ENCODE peak calls at places on chromosomes 11 and 22, in eight cellular contexts. S is pancreas, Q is HCT116, G is K562, Z is uterus, X is HFFc6, C is cardiac fibroblast, A is endothelial cell. V is an unnamed sample.

GRCh38 chr11:119895981-119896380 is 167.0 kb upstream of the NECTIN1 start:
- DNase-seq in Q (no peak), C (no peak), S (no peak), Z (no peak), A (no peak), X (no peak), G (no peak), V (no peak)

GRCh38 chr22:48700180-48700565 is 1127.5 kb downstream of the BRD1 start:
- DNase-seq in C (no peak), A (no peak), Q (no peak), Z (no peak), S (peak), G (no peak), X (no peak), V (no peak)

GRCh38 chr11:73452726-73453125 is 76.5 kb downstream of the RELT start:
- DNase-seq in X (no peak), C (no peak), A (no peak), G (no peak), Q (no peak), S (no peak), Z (no peak), V (no peak)

GRCh38 chr11:38136887-38137286 is 1538.9 kb upstream of the RAG2 start:
- DNase-seq in Q (no peak), A (no peak), C (no peak), X (no peak), S (no peak), G (no peak), Z (no peak), V (no peak)

GRCh38 chr11:128260398-128260797 is 327.0 kb downstream of the ETS1 start:
- DNase-seq in G (no peak), S (no peak), Z (no peak), A (no peak), X (no peak), Q (no peak), C (peak), V (no peak)

GRCh38 chr11:10116588-10116987 is 177.4 kb downstream of the SBF2 start:
- DNase-seq in X (no peak), C (no peak), Q (no peak), G (peak), A (no peak), Z (no peak), S (no peak), V (no peak)

GRCh38 chr22:23781065-23781464 is 5.7 kb upstream of the SMARCB1 start:
- DNase-seq in Q (no peak), C (no peak), X (no peak), Z (no peak), A (no peak), S (no peak), G (no peak), V (no peak)

GRCh38 chr11:79090191-79090590 is 350.6 kb downstream of the TENM4 start:
- DNase-seq in A (no peak), Q (no peak), G (no peak), S (no peak), C (no peak), X (no peak), Z (no peak), V (peak)

GRCh38 chr11:122440783-122441701 is 214.5 kb upstream of the UBASH3B start:
- DNase-seq in C (peak), Q (no peak), A (peak), S (no peak), G (no peak), Z (peak), X (no peak), V (no peak)

GRCh38 chr11:43992834-43993637 is 50.6 kb downstream of the C11orf96 start:
- DNase-seq in C (peak), X (no peak), Q (no peak), Z (peak), A (no peak), S (no peak), G (no peak), V (no peak)

GRCh38 chr11:130037058-130037457 is 32.6 kb upstream of the APLP2 start:
- DNase-seq in X (peak), Z (no peak), S (no peak), C (peak), Q (no peak), G (peak), A (no peak), V (peak)

GRCh38 chr11:33779849-33780528 is 5.7 kb upstream of the FBXO3 start:
- DNase-seq in Z (no peak), X (peak), Q (no peak), G (no peak), S (no peak), A (no peak), C (peak), V (no peak)

GRCh38 chr11:31050061-31050790 is 319.3 kb downstream of the DCDC1 start:
- DNase-seq in Z (no peak), C (no peak), A (no peak), G (no peak), X (no peak), S (peak), Q (no peak), V (no peak)

GRCh38 chr11:109993786-109994185 is 99.4 kb upstream of the ZC3H12C start:
- DNase-seq in A (no peak), Q (no peak), C (peak), Z (no peak), S (no peak), X (no peak), G (no peak), V (no peak)

GRCh38 chr11:42974510-42974909 is 337.3 kb upstream of the API5 start:
- DNase-seq in G (no peak), X (no peak), S (no peak), A (no peak), Z (no peak), C (no peak), Q (no peak), V (no peak)

GRCh38 chr11:65323813-65324212 is 9.1 kb downstream of the CDC42EP2 start:
- DNase-seq in C (no peak), Z (no peak), A (no peak), X (no peak), Q (no peak), S (no peak), G (no peak), V (no peak)

GRCh38 chr22:17705565-17706450 is 67.3 kb downstream of the BCL2L13 start:
- DNase-seq in C (no peak), X (no peak), G (no peak), Z (no peak), A (no peak), S (no peak), Q (no peak), V (no peak)

GRCh38 chr11:112770487-112770886 is 190.7 kb upstream of the NCAM1 start:
- DNase-seq in Q (no peak), S (no peak), Z (no peak), C (no peak), A (no peak), G (no peak), X (no peak), V (no peak)

GRCh38 chr11:41404109-41404508 is 55.3 kb downstream of the LRRC4C start:
- DNase-seq in X (no peak), G (no peak), Q (no peak), S (no peak), Z (no peak), A (no peak), C (no peak), V (no peak)

GRCh38 chr11:74720596-74721478 is 10.4 kb downstream of the CHRDL2 start:
- DNase-seq in Q (no peak), C (peak), Z (peak), G (no peak), S (no peak), X (no peak), A (no peak), V (no peak)

GRCh38 chr22:32142600-32142999 is 16.5 kb downstream of the C22orf42 start:
- DNase-seq in S (no peak), C (no peak), G (no peak), A (no peak), Q (no peak), X (no peak), Z (no peak), V (no peak)

GRCh38 chr11:74265256-74265655 is 46.2 kb downstream of the P4HA3 start:
- DNase-seq in C (no peak), Z (no peak), X (no peak), Q (no peak), S (no peak), G (no peak), A (no peak), V (no peak)

GRCh38 chr11:57290288-57290687 is 34.5 kb downstream of the TNKS1BP1 start:
- DNase-seq in G (no peak), C (peak), S (no peak), Q (no peak), A (no peak), Z (no peak), X (peak), V (no peak)

GRCh38 chr22:39318507-39319283 is 728 bp downstream of the RPL3 start:
- DNase-seq in S (no peak), G (no peak), A (no peak), Q (no peak), C (no peak), X (no peak), Z (no peak), V (no peak)

GRCh38 chr22:25067851-25068421 is 115.4 kb downstream of the KIAA1671 start:
- DNase-seq in X (no peak), Q (no peak), S (no peak), G (no peak), C (no peak), A (no peak), Z (no peak), V (no peak)

GRCh38 chr11:15233386-15233785 is 118.7 kb downstream of the INSC start:
- DNase-seq in X (no peak), G (no peak), A (no peak), C (no peak), S (no peak), Q (no peak), Z (no peak), V (no peak)

GRCh38 chr11:75195164-75195962 is 44.5 kb downstream of the SLCO2B1 start:
- DNase-seq in X (no peak), Q (no peak), A (no peak), C (peak), G (no peak), Z (peak), S (no peak), V (peak)

GRCh38 chr11:14687943-14688627 is 44.5 kb downstream of the PDE3B start:
- DNase-seq in Q (no peak), Z (no peak), S (no peak), A (no peak), X (no peak), G (no peak), C (no peak), V (no peak)

GRCh38 chr11:122413677-122414076 is 241.8 kb upstream of the UBASH3B start:
- DNase-seq in A (no peak), Z (no peak), S (no peak), G (no peak), C (no peak), X (no peak), Q (no peak), V (no peak)

GRCh38 chr22:25900880-25901279 is 158.9 kb downstream of the MYO18B start:
- DNase-seq in G (peak), X (no peak), Q (no peak), Z (no peak), A (no peak), S (no peak), C (peak), V (no peak)

GRCh38 chr22:23622634-23623033 is 9.5 kb downstream of the DRICH1 start:
- DNase-seq in Z (no peak), C (no peak), X (no peak), S (no peak), A (no peak), G (no peak), Q (no peak), V (no peak)

DNA sequence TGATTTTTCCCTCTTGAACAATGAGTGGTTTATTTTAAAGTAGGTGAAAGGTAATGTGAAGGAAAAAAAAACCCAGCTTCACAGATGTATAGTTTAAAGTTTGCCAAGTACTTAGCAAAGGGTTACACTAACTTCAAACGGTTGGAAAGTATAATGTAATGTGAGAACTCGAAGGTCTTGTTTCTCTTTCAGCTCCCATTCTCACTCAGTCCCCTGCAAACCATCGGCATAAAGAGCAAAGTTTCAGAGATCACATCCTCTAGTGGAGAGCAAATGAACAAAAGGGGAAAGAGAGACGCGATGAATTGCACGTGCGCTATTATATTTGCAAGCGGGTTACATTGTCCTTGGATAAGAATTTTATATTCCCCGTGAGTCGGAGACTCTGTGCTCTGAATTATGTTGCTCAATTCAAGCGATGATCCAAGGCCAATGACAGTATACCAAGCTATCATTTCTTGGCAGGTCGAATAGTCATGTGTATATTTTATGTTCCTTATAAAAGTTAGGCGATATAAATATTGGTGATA is 37.6 kb upstream of the BIRC3 start:
- DNase-seq in C (peak), S (no peak), Q (no peak), X (peak), G (no peak), Z (peak), A (no peak), V (peak)
- TF ChIP-seq CTCF in C (peak), S (no peak), Q (no peak), X (peak), G (no peak), Z (peak), A (no peak), V (no peak)

GRCh38 chr11:32188785-32189184 is 97.9 kb downstream of the RCN1 start:
- DNase-seq in Z (no peak), C (no peak), G (peak), X (no peak), Q (no peak), S (no peak), A (no peak), V (no peak)
- TF ChIP-seq CTCF in Z (no peak), C (no peak), G (peak), X (peak), Q (no peak), S (no peak), A (no peak), V (no peak)

DNA sequence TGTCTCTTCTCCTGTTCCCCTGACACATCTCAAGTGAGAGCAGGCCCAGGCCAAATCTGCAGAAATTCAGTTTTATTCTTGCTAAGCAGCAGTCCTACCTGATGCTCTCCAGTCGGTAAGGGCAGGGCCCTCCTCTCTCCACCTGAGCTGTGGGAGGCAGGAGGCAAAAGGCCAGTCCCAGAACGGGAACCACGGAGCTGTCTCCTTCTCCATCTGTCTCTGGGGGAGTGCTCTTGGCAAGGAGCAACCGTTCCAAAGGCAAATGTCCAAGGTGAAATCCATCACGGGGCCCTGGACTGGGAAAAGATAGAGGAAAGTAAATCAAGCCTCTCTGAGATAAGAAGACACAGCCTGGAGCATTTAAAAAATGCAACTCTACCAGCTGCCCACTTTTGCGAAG is 65.2 kb upstream of the CDON start:
- DNase-seq in C (peak), G (no peak), X (no peak), Q (no peak), S (no peak), A (no peak), Z (peak), V (no peak)
- TF ChIP-seq CTCF in C (no peak), G (no peak), X (no peak), Q (no peak), S (no peak), A (no peak), Z (no peak), V (no peak)

GRCh38 chr11:13183094-13183825 is 94.3 kb upstream of the BMAL1 start:
- DNase-seq in Z (no peak), Q (no peak), S (no peak), G (peak), X (peak), A (no peak), C (peak), V (peak)
- TF ChIP-seq CTCF in Z (peak), Q (peak), S (peak), G (peak), X (peak), A (peak), C (peak), V (peak)

GRCh38 chr22:37019309-37020191 is at the start of the genes MPST and TST:
- DNase-seq in S (peak), Q (no peak), A (peak), Z (peak), C (peak), X (peak), G (peak), V (peak)
- TF ChIP-seq CTCF in S (no peak), Q (no peak), A (no peak), Z (peak), C (no peak), X (peak), G (no peak), V (no peak)

DNA sequence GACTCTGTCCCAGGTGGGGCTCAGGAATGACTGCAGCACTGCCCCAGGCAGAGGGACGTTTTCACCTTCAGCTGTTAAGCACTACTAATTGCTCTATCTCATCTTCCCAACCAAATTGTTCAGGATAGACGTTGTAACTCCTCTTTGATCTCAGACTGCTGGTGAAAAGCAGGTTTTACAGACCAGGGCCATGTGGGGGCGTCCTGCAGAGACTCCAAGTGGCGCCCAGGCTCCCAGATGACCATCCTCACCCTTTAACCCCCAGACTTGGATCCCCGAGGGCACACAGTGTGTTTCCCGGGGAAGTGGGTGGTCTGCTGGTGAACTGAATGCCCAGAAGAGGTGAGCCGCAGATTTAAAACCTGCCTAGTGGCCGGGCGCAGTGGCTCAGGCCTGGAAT is 23.9 kb downstream of the FADD start:
- DNase-seq in C (no peak), S (no peak), Z (no peak), G (peak), X (no peak), A (peak), Q (peak), V (peak)
- TF ChIP-seq CTCF in C (peak), S (no peak), Z (no peak), G (peak), X (peak), A (peak), Q (peak), V (peak)

GRCh38 chr11:27390318-27390958 is 27.4 kb upstream of the CCDC34 start:
- DNase-seq in S (no peak), C (no peak), A (no peak), X (no peak), Z (no peak), Q (no peak), G (no peak), V (no peak)
- TF ChIP-seq CTCF in S (no peak), C (no peak), A (no peak), X (peak), Z (no peak), Q (no peak), G (peak), V (no peak)

GRCh38 chr22:45671783-45672563 is at the start of gene ATXN10:
- DNase-seq in G (peak), Z (peak), S (peak), Q (no peak), A (peak), C (peak), X (peak), V (peak)
- TF ChIP-seq CTCF in G (no peak), Z (no peak), S (no peak), Q (no peak), A (no peak), C (no peak), X (no peak), V (no peak)

V was measured in MCF 10A.